ENCODE peak calls at places on chromosomes 12 and 14, in ten cellular contexts. A is CD8-positive, alpha-beta memory T cell; J is pancreas; U is CD8-positive, alpha-beta T cell; B is MM.1S; C is aorta; H is tibial nerve; E is substantia nigra; W is WERI-Rb-1; L is neuronal stem cell. N is an unnamed sample.

GRCh38 chr12:67070307-67070600 is 198.9 kb upstream of the CAND1 start:
- DNase-seq in A (no peak), J (no peak), U (no peak), B (no peak), C (no peak), H (no peak), E (no peak), W (peak; percentile 22), L (no peak), N (no peak)

GRCh38 chr12:26845984-26846383 is 13.0 kb upstream of the ITPR2 start:
- DNase-seq in A (no peak), J (no peak), U (no peak), B (no peak), C (no peak), H (no peak), E (no peak), W (no peak), L (no peak), N (no peak)

GRCh38 chr12:26227376-26227775 is 32.0 kb downstream of the SSPN start:
- DNase-seq in A (no peak), J (no peak), U (no peak), B (no peak), C (no peak), H (no peak), E (no peak), W (no peak), L (no peak), N (no peak)

GRCh38 chr14:65637780-65638179 is 225.2 kb downstream of the FUT8 start:
- DNase-seq in A (no peak), J (no peak), U (peak; percentile 17), B (no peak), C (no peak), H (no peak), E (no peak), W (no peak), L (no peak), N (no peak)

GRCh38 chr14:22485178-22485577 is 103.8 kb downstream of the DAD1 start:
- DNase-seq in A (no peak), J (no peak), U (no peak), B (no peak), C (no peak), H (no peak), E (no peak), W (peak; percentile 38), L (no peak), N (no peak)

GRCh38 chr12:54572881-54573280 is 15.6 kb downstream of the PPP1R1A start:
- DNase-seq in A (no peak), J (no peak), U (no peak), B (no peak), C (no peak), H (no peak), E (no peak), W (no peak), L (no peak), N (no peak)

GRCh38 chr12:47750229-47750798 is 8.4 kb downstream of the RAPGEF3 start:
- DNase-seq in A (no peak), J (no peak), U (no peak), B (no peak), C (no peak), H (no peak), E (no peak), W (no peak), L (no peak), N (no peak)

GRCh38 chr14:29321646-29322045 is 555.1 kb downstream of the FOXG1 start:
- DNase-seq in A (no peak), J (no peak), U (no peak), B (no peak), C (no peak), H (no peak), E (no peak), W (no peak), L (no peak), N (no peak)

GRCh38 chr14:75984674-75985073 is 889 bp upstream of the IFT43 start:
- DNase-seq in A (no peak), J (no peak), U (no peak), B (no peak), C (no peak), H (no peak), E (no peak), W (no peak), L (no peak), N (no peak)

GRCh38 chr14:60097974-60098373 is 6.3 kb downstream of the PCNX4 start:
- DNase-seq in A (no peak), J (no peak), U (no peak), B (no peak), C (no peak), H (no peak), E (no peak), W (no peak), L (no peak), N (no peak)

GRCh38 chr12:89874146-89874545 is 165.5 kb upstream of the ATP2B1 start:
- DNase-seq in A (no peak), J (no peak), U (no peak), B (no peak), C (peak; percentile 44), H (no peak), E (no peak), W (no peak), L (no peak), N (no peak)

GRCh38 chr14:21090194-21090939 is 8.1 kb downstream of the ZNF219 start:
- DNase-seq in A (no peak), J (peak; percentile 82), U (no peak), B (no peak), C (peak; percentile 54), H (no peak), E (peak; percentile 16), W (peak; percentile 78), L (no peak), N (no peak)

DNA sequence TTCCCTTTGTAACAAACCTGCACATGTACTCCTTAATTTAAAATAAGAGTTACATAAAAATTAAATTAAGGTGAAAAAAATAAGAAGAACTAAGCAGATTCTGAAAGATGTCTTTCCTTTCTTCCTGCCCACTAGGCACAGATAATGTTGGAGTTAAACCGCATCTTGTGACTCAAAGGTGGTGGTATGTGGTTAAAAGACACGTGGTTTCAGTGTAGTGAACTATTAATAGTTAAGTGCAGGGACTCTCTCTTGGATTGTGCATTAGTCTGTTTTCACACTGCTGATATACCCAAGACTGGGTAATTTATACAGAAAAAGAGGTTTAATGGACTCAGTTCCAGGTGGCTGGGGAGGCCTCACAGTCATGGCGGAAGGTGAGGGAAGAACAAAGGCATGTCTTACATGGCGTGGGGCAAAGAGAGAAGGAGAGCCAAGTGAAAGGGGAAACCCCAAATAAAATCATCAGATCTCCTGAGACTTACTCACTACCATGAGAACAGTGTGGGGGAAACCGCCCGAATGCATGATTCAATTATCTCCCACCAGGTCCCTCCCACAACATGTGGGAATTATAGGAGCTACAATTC is 362.3 kb downstream of the GLT1D1 start:
- DNase-seq in A (no peak), J (no peak), U (no peak), B (no peak), C (no peak), H (no peak), E (no peak), W (no peak), L (no peak), N (no peak)
- H3K27ac ChIP-seq in A (no peak overlapping the region), J (no peak overlapping the region), U (no peak overlapping the region), B (no peak overlapping the region), C (no peak overlapping the region), H (no peak overlapping the region), E (no peak overlapping the region), W (no peak overlapping the region), L (no peak overlapping the region), N (no peak overlapping the region)

GRCh38 chr12:45353944-45354343 is 138.0 kb downstream of the ANO6 start:
- DNase-seq in A (no peak), J (no peak), U (no peak), B (no peak), C (no peak), H (no peak), E (no peak), W (no peak), L (no peak), N (no peak)

GRCh38 chr12:45355750-45356149 is 139.9 kb downstream of the ANO6 start:
- DNase-seq in A (no peak), J (no peak), U (no peak), B (no peak), C (no peak), H (no peak), E (no peak), W (peak; percentile 16), L (no peak), N (no peak)

GRCh38 chr12:45356822-45357546 is 141.1 kb downstream of the ANO6 start:
- DNase-seq in A (no peak), J (no peak), U (no peak), B (no peak), C (no peak), H (no peak), E (no peak), W (no peak), L (no peak), N (no peak)

GRCh38 chr12:45354399-45354798 is 138.5 kb downstream of the ANO6 start:
- DNase-seq in A (no peak), J (no peak), U (no peak), B (peak; percentile 70), C (no peak), H (no peak), E (no peak), W (no peak), L (no peak), N (no peak)

GRCh38 chr12:45357547-45358417 is 141.9 kb downstream of the ANO6 start:
- DNase-seq in A (no peak), J (no peak), U (no peak), B (no peak), C (peak; percentile 53), H (peak; percentile 29), E (no peak), W (no peak), L (no peak), N (no peak)
- H3K27ac ChIP-seq in A (no peak overlapping the region), J (no peak overlapping the region), U (no peak overlapping the region), B (no peak overlapping the region), C (peak overlapping the region; percentile 21), H (no peak overlapping the region), E (no peak overlapping the region), W (no peak overlapping the region), L (no peak overlapping the region), N (no peak overlapping the region)

GRCh38 chr14:77375973-77376372 is 921 bp downstream of the TMED8 start:
- DNase-seq in A (peak; percentile 1), J (no peak), U (no peak), B (no peak), C (no peak), H (no peak), E (no peak), W (no peak), L (no peak), N (no peak)
- H3K27ac ChIP-seq in A (peak overlapping the region; percentile 76), J (no peak overlapping the region), U (peak overlapping the region; percentile 62), B (peak overlapping the region; percentile 63), C (no peak overlapping the region), H (peak overlapping the region; percentile 87), E (peak overlapping the region; percentile 79), W (peak overlapping the region; percentile 86), L (no peak overlapping the region), N (peak overlapping the region; percentile 46)

DNA sequence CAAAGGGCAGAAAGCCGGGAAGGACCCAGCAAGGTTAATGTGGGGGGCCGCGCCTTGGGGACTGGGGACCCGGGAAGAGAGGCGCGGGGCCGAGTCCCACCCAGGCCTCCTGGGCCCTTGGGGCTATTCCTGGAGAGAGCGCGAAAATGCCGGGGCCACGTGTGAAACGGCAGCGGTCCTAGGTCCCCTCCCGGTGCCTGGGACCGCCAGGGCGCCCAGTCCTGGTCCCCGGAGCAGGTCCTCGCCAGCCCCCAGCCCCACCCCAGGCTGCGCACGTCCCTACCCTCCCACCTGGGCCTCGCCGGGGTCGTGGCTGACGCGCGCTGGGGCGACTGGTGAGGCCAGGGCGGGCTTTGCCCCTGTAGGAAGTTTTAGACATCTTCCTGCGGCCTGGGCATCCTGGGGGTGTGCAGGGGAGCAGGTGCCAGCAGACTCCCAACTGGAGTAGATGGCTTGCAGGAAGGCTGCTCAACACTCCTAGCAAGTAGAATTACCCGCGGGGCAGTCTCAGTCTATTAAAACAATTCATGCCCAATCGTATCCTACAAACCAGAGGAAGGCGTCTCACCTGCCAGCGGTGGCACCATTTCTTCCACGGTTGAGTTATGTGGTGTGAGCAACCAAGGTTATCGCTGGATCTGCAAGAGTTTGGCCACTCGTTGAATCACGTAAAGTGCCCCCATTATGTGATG is 759 bp downstream of the FAR2 start:
- DNase-seq in A (no peak), J (peak; percentile 70), U (no peak), B (no peak), C (peak; percentile 44), H (no peak), E (no peak), W (no peak), L (no peak), N (peak; percentile 49)
- H3K27ac ChIP-seq in A (no peak overlapping the region), J (peak overlapping the region; percentile 51), U (no peak overlapping the region), B (no peak overlapping the region), C (no peak overlapping the region), H (peak overlapping the region; percentile 66), E (peak overlapping the region; percentile 75), W (no peak overlapping the region), L (no peak overlapping the region), N (peak overlapping the region; percentile 80)